ENCODE peak calls at places on chromosome 12, in nine cellular contexts. X is choroid plexus epithelial cell; P is NCI-H1105; J is effector memory CD4-positive, alpha-beta T cell; T is LHCN-M2; N is NCI-H774; A is Right ventricle myocardium superior; G is left ventricle myocardium inferior; F is LNCaP clone FGC. R is an unnamed sample.

GRCh38 chr12:47021298-47021697 is 58.1 kb upstream of the PCED1B start:
- DNase-seq in X (peak), P (peak), J (no peak), T (peak), N (peak), A (no peak), G (no peak), F (peak), R (no peak)

GRCh38 chr12:45131506-45131905 is 80.6 kb upstream of the DBX2 start:
- DNase-seq in X (no peak), P (no peak), J (no peak), T (no peak), N (no peak), A (no peak), G (no peak), F (no peak), R (no peak)

GRCh38 chr12:124487065-124487833 is 80.2 kb downstream of the NCOR2 start:
- DNase-seq in X (no peak), P (no peak), J (no peak), T (no peak), N (no peak), A (peak), G (peak), F (no peak), R (no peak)

GRCh38 chr12:4272014-4272975 is 1.3 kb upstream of the CCND2 start:
- DNase-seq in X (peak), P (peak), J (peak), T (peak), N (no peak), A (peak), G (peak), F (no peak), R (peak)

GRCh38 chr12:65536876-65537661 is 258.6 kb downstream of the MSRB3 start:
- DNase-seq in X (peak), P (no peak), J (no peak), T (peak), N (no peak), A (no peak), G (no peak), F (no peak), R (no peak)

GRCh38 chr12:2856901-2857495 is at the start of gene TEX52:
- DNase-seq in X (no peak), P (peak), J (no peak), T (no peak), N (peak), A (no peak), G (no peak), F (no peak), R (no peak)

GRCh38 chr12:1915082-1915968 is 3.1 kb downstream of the CACNA2D4 start:
- DNase-seq in X (no peak), P (no peak), J (no peak), T (no peak), N (no peak), A (peak), G (no peak), F (no peak), R (no peak)

GRCh38 chr12:59839514-59839913 is 243.7 kb downstream of the SLC16A7 start:
- DNase-seq in X (peak), P (no peak), J (no peak), T (peak), N (no peak), A (no peak), G (no peak), F (no peak), R (no peak)

GRCh38 chr12:53754633-53755261 is 3.0 kb upstream of the CISTR start:
- DNase-seq in X (peak), P (no peak), J (no peak), T (peak), N (no peak), A (no peak), G (no peak), F (peak), R (no peak)

GRCh38 chr12:5010130-5010529 is 33.5 kb upstream of the KCNA5 start:
- DNase-seq in X (no peak), P (no peak), J (no peak), T (no peak), N (no peak), A (no peak), G (no peak), F (no peak), R (no peak)

GRCh38 chr12:107159384-107159900 is 66.1 kb upstream of the CRY1 start:
- DNase-seq in X (no peak), P (no peak), J (no peak), T (no peak), N (no peak), A (no peak), G (no peak), F (peak), R (no peak)

GRCh38 chr12:22562187-22563028 is 18.1 kb upstream of the C2CD5 start:
- DNase-seq in X (no peak), P (no peak), J (no peak), T (no peak), N (peak), A (no peak), G (no peak), F (no peak), R (no peak)

GRCh38 chr12:93591137-93591868 is 18.8 kb downstream of the SOCS2 start:
- DNase-seq in X (peak), P (peak), J (peak), T (peak), N (peak), A (peak), G (peak), F (no peak), R (no peak)

GRCh38 chr12:114902665-114903393 is 218.9 kb upstream of the TBX3 start:
- DNase-seq in X (peak), P (peak), J (no peak), T (peak), N (peak), A (no peak), G (no peak), F (no peak), R (no peak)

GRCh38 chr12:9331218-9331626 is 123.0 kb upstream of the PZP start:
- DNase-seq in X (peak), P (no peak), J (peak), T (peak), N (peak), A (peak), G (peak), F (no peak), R (peak)

GRCh38 chr12:15698377-15698867 is 90.8 kb downstream of the EPS8 start:
- DNase-seq in X (no peak), P (no peak), J (no peak), T (no peak), N (no peak), A (no peak), G (no peak), F (no peak), R (no peak)

GRCh38 chr12:24929953-24930352 is 18.9 kb downstream of the BCAT1 start:
- DNase-seq in X (no peak), P (no peak), J (no peak), T (no peak), N (no peak), A (no peak), G (no peak), F (no peak), R (no peak)

GRCh38 chr12:80681287-80681686 is 26.1 kb upstream of the MYF6 start:
- DNase-seq in X (peak), P (no peak), J (no peak), T (peak), N (no peak), A (no peak), G (no peak), F (no peak), R (no peak)

GRCh38 chr12:89775336-89776005 is 66.8 kb upstream of the ATP2B1 start:
- DNase-seq in X (peak), P (no peak), J (no peak), T (peak), N (no peak), A (no peak), G (no peak), F (no peak), R (no peak)

GRCh38 chr12:12167847-12168246 is 97.1 kb downstream of the BCL2L14 start:
- DNase-seq in X (no peak), P (no peak), J (no peak), T (no peak), N (peak), A (no peak), G (no peak), F (peak), R (no peak)

GRCh38 chr12:68454855-68455254 is 122.7 kb upstream of the MDM1 start:
- DNase-seq in X (no peak), P (no peak), J (no peak), T (no peak), N (peak), A (no peak), G (no peak), F (no peak), R (no peak)

GRCh38 chr12:129394416-129394815 is 509.4 kb downstream of the TMEM132D start:
- DNase-seq in X (no peak), P (no peak), J (no peak), T (no peak), N (no peak), A (no peak), G (no peak), F (no peak), R (no peak)

GRCh38 chr12:116366456-116366776 is 88.9 kb upstream of the MED13L start:
- DNase-seq in X (no peak), P (peak), J (no peak), T (no peak), N (peak), A (peak), G (no peak), F (peak), R (no peak)

R was measured in T-helper 22 cell.